ENCODE peak calls at places on chromosomes 4 and X, in six cellular contexts. F, Z, S, W, Q and L are unnamed samples.

GRCh38 chr4:123443401-123444297 is 47.1 kb downstream of the SPRY1 start:
- DNase-seq in F (no peak), Z (peak), S (no peak), W (peak), Q (no peak), L (no peak)

GRCh38 chrX:119895843-119896326 is at the start of gene AKAP14:
- DNase-seq in F (no peak), Z (no peak), S (no peak), W (no peak), Q (no peak), L (no peak)

GRCh38 chrX:106300239-106300638 is 132.1 kb downstream of the PWWP3B start:
- DNase-seq in F (no peak), Z (no peak), S (no peak), W (no peak), Q (no peak), L (no peak)

GRCh38 chr4:134201216-134202098 is at the start of gene PABPC4L:
- DNase-seq in F (no peak), Z (no peak), S (no peak), W (no peak), Q (peak), L (no peak)

GRCh38 chrX:40065291-40066046 is 32.3 kb downstream of the BCOR start:
- DNase-seq in F (no peak), Z (no peak), S (no peak), W (no peak), Q (no peak), L (no peak)

GRCh38 chr4:10140866-10141759 is 24.5 kb upstream of the WDR1 start:
- DNase-seq in F (no peak), Z (no peak), S (no peak), W (no peak), Q (no peak), L (no peak)

GRCh38 chr4:102168580-102168979 is 176.7 kb downstream of the SLC39A8 start:
- DNase-seq in F (no peak), Z (no peak), S (no peak), W (no peak), Q (no peak), L (no peak)

GRCh38 chrX:20454117-20454516 is 187.4 kb upstream of the RPS6KA3 start:
- DNase-seq in F (no peak), Z (no peak), S (no peak), W (no peak), Q (no peak), L (no peak)

GRCh38 chr4:10015140-10015753 is 6.0 kb downstream of the SLC2A9 start:
- DNase-seq in F (no peak), Z (no peak), S (no peak), W (no peak), Q (no peak), L (no peak)

GRCh38 chr4:97720869-97721432 is 422.3 kb downstream of the STPG2 start:
- DNase-seq in F (no peak), Z (no peak), S (no peak), W (no peak), Q (no peak), L (no peak)

GRCh38 chr4:8050555-8051206 is 107.9 kb downstream of the ABLIM2 start:
- DNase-seq in F (no peak), Z (no peak), S (no peak), W (no peak), Q (peak), L (no peak)

GRCh38 chr4:10079951-10080873 is 36.4 kb downstream of the WDR1 start:
- DNase-seq in F (no peak), Z (no peak), S (no peak), W (no peak), Q (no peak), L (no peak)

GRCh38 chr4:152485726-152486276 is 50.1 kb downstream of the FBXW7 start:
- DNase-seq in F (peak), Z (no peak), S (peak), W (no peak), Q (no peak), L (peak)